ENCODE peak calls at places on chromosomes 2 and 18, in six cellular contexts. W is posterior cingulate gyrus, Q is IMR-90, A is HuH-7.5, K is naive B cell, O is smooth muscle cell of the brain vasculature. Z is an unnamed sample.

GRCh38 chr2:189528617-189529016 is 52.0 kb downstream of the SLC40A1 start:
- DNase-seq in W (no peak), Q (no peak), A (no peak), K (no peak), O (no peak), Z (no peak)

GRCh38 chr2:9415770-9416169 is 7.6 kb downstream of the ITGB1BP1 start:
- DNase-seq in W (no peak), Q (peak; percentile 41), A (no peak), K (no peak), O (no peak), Z (no peak)

GRCh38 chr2:240785424-240786335 is 34.3 kb downstream of the KIF1A start:
- DNase-seq in W (peak; percentile 61), Q (no peak), A (no peak), K (no peak), O (no peak), Z (no peak)

GRCh38 chr2:189933911-189934399 is 128.6 kb downstream of the MSTN start:
- DNase-seq in W (no peak), Q (peak; percentile 93), A (no peak), K (no peak), O (no peak), Z (no peak)

GRCh38 chr18:57909620-57910019 is 106.5 kb upstream of the ATP8B1 start:
- DNase-seq in W (no peak), Q (no peak), A (no peak), K (no peak), O (no peak), Z (no peak)

GRCh38 chr2:149431337-149431736 is 101.0 kb downstream of the LYPD6 start:
- DNase-seq in W (no peak), Q (peak; percentile 47), A (no peak), K (no peak), O (no peak), Z (no peak)

GRCh38 chr2:34104601-34105000 is 505.5 kb upstream of the FAM98A start:
- DNase-seq in W (no peak), Q (peak; percentile 23), A (no peak), K (no peak), O (no peak), Z (no peak)

GRCh38 chr2:127671557-127672302 is 3.6 kb downstream of the LIMS2 start:
- DNase-seq in W (no peak), Q (no peak), A (no peak), K (no peak), O (no peak), Z (no peak)

GRCh38 chr18:3541549-3542386 is 91.8 kb downstream of the TGIF1 start:
- DNase-seq in W (no peak), Q (no peak), A (no peak), K (no peak), O (no peak), Z (no peak)

GRCh38 chr2:168328421-168328820 is 81.0 kb upstream of the STK39 start:
- DNase-seq in W (no peak), Q (no peak), A (no peak), K (no peak), O (no peak), Z (peak; percentile 27)

GRCh38 chr18:48743046-48743445 is 204.2 kb downstream of the CTIF start:
- DNase-seq in W (peak; percentile 79), Q (peak; percentile 71), A (no peak), K (no peak), O (no peak), Z (no peak)

GRCh38 chr2:172772637-172773036 is 37.0 kb downstream of the RAPGEF4 start:
- DNase-seq in W (no peak), Q (peak; percentile 91), A (no peak), K (no peak), O (no peak), Z (no peak)

GRCh38 chr18:66495844-66496243 is 108.0 kb downstream of the CDH19 start:
- DNase-seq in W (peak; percentile 89), Q (no peak), A (no peak), K (no peak), O (no peak), Z (peak; percentile 62)

GRCh38 chr2:12448846-12449480 is 267.8 kb upstream of the TRIB2 start:
- DNase-seq in W (no peak), Q (peak; percentile 60), A (no peak), K (no peak), O (no peak), Z (no peak)

GRCh38 chr18:7616661-7617060 is 49.5 kb downstream of the PTPRM start:
- DNase-seq in W (no peak), Q (no peak), A (no peak), K (no peak), O (no peak), Z (no peak)

GRCh38 chr2:128091691-128092050 is 671 bp downstream of the UGGT1 start:
- DNase-seq in W (no peak), Q (peak; percentile 31), A (no peak), K (no peak), O (no peak), Z (no peak)

GRCh38 chr2:70719231-70719630 is 48.8 kb downstream of the ADD2 start:
- DNase-seq in W (no peak), Q (no peak), A (no peak), K (no peak), O (no peak), Z (no peak)

GRCh38 chr18:67776929-67777328 is 260.4 kb upstream of the DSEL start:
- DNase-seq in W (no peak), Q (peak; percentile 30), A (no peak), K (no peak), O (no peak), Z (no peak)

GRCh38 chr2:240564571-240565266 is 3.6 kb upstream of the RNPEPL1 start:
- DNase-seq in W (no peak), Q (peak; percentile 88), A (no peak), K (no peak), O (no peak), Z (no peak)

GRCh38 chr18:67973916-67974315 is 457.4 kb upstream of the DSEL start:
- DNase-seq in W (no peak), Q (no peak), A (no peak), K (no peak), O (no peak), Z (no peak)

GRCh38 chr18:48657446-48658120 is 118.8 kb downstream of the CTIF start:
- DNase-seq in W (peak; percentile 87), Q (no peak), A (no peak), K (no peak), O (peak; percentile 78), Z (no peak)

GRCh38 chr2:202632682-202633081 is 2.1 kb upstream of the FAM117B start:
- DNase-seq in W (no peak), Q (peak; percentile 58), A (no peak), K (no peak), O (no peak), Z (no peak)

GRCh38 chr18:68121826-68122225 is 593.1 kb downstream of the TMX3 start:
- DNase-seq in W (no peak), Q (peak; percentile 19), A (no peak), K (no peak), O (no peak), Z (no peak)

Z was measured in HepG2.